ENCODE peak calls at places on chromosomes 12 and 14, in nine cellular contexts. One of them, this sample, is unnamed.

GRCh38 chr12:46071769-46072624 is 81.6 kb upstream of the SCAF11 start:
- DNase-seq in stimulated activated CD8-positive, alpha-beta memory T cell treated with anti-CD3 and anti-CD28 coated beads, Interleukin-2, amount 100 ng/mL, for 48 hours: peak
- DNase-seq in upper lobe of right lung: peak
- DNase-seq in endothelial cell: peak
- DNase-seq in caudate nucleus: peak
- DNase-seq in glomerular endothelial cell: peak
- DNase-seq in left lobe of liver: peak
- DNase-seq in activated CD8-positive, alpha-beta memory T cell treated with anti-CD3 and anti-CD28 coated beads, Interleukin-2, amount 50 U/mL, for 4 hours: peak
- DNase-seq in EL: peak
- DNase-seq in this sample: peak

GRCh38 chr12:42846782-42847181 is 257.2 kb upstream of the PRICKLE1 start:
- DNase-seq in stimulated activated CD8-positive, alpha-beta memory T cell treated with anti-CD3 and anti-CD28 coated beads, Interleukin-2, amount 100 ng/mL, for 48 hours: no peak
- DNase-seq in EL: no peak
- DNase-seq in endothelial cell: no peak
- DNase-seq in activated CD8-positive, alpha-beta memory T cell treated with anti-CD3 and anti-CD28 coated beads, Interleukin-2, amount 50 U/mL, for 4 hours: no peak
- DNase-seq in caudate nucleus: no peak
- DNase-seq in upper lobe of right lung: no peak
- DNase-seq in left lobe of liver: no peak
- DNase-seq in glomerular endothelial cell: no peak
- DNase-seq in this sample: no peak

GRCh38 chr12:51077930-51078329 is 5.5 kb downstream of the CSRNP2 start:
- DNase-seq in endothelial cell: no peak
- DNase-seq in EL: no peak
- DNase-seq in stimulated activated CD8-positive, alpha-beta memory T cell treated with anti-CD3 and anti-CD28 coated beads, Interleukin-2, amount 100 ng/mL, for 48 hours: no peak
- DNase-seq in upper lobe of right lung: no peak
- DNase-seq in caudate nucleus: peak
- DNase-seq in activated CD8-positive, alpha-beta memory T cell treated with anti-CD3 and anti-CD28 coated beads, Interleukin-2, amount 50 U/mL, for 4 hours: no peak
- DNase-seq in left lobe of liver: no peak
- DNase-seq in glomerular endothelial cell: no peak
- DNase-seq in this sample: peak

GRCh38 chr12:117350140-117350539 is 11.3 kb downstream of the NOS1 start:
- DNase-seq in EL: no peak
- DNase-seq in glomerular endothelial cell: no peak
- DNase-seq in upper lobe of right lung: no peak
- DNase-seq in endothelial cell: no peak
- DNase-seq in stimulated activated CD8-positive, alpha-beta memory T cell treated with anti-CD3 and anti-CD28 coated beads, Interleukin-2, amount 100 ng/mL, for 48 hours: no peak
- DNase-seq in caudate nucleus: no peak
- DNase-seq in left lobe of liver: no peak
- DNase-seq in activated CD8-positive, alpha-beta memory T cell treated with anti-CD3 and anti-CD28 coated beads, Interleukin-2, amount 50 U/mL, for 4 hours: no peak
- DNase-seq in this sample: no peak

GRCh38 chr12:6295187-6295811 is 15.2 kb upstream of the PLEKHG6 start:
- DNase-seq in stimulated activated CD8-positive, alpha-beta memory T cell treated with anti-CD3 and anti-CD28 coated beads, Interleukin-2, amount 100 ng/mL, for 48 hours: no peak
- DNase-seq in caudate nucleus: no peak
- DNase-seq in left lobe of liver: no peak
- DNase-seq in upper lobe of right lung: no peak
- DNase-seq in activated CD8-positive, alpha-beta memory T cell treated with anti-CD3 and anti-CD28 coated beads, Interleukin-2, amount 50 U/mL, for 4 hours: no peak
- DNase-seq in endothelial cell: peak
- DNase-seq in glomerular endothelial cell: peak
- DNase-seq in EL: peak
- DNase-seq in this sample: no peak

GRCh38 chr12:46839964-46840363 is 14.2 kb upstream of the SLC38A4 start:
- DNase-seq in activated CD8-positive, alpha-beta memory T cell treated with anti-CD3 and anti-CD28 coated beads, Interleukin-2, amount 50 U/mL, for 4 hours: no peak
- DNase-seq in left lobe of liver: no peak
- DNase-seq in stimulated activated CD8-positive, alpha-beta memory T cell treated with anti-CD3 and anti-CD28 coated beads, Interleukin-2, amount 100 ng/mL, for 48 hours: no peak
- DNase-seq in upper lobe of right lung: no peak
- DNase-seq in endothelial cell: no peak
- DNase-seq in caudate nucleus: no peak
- DNase-seq in EL: peak
- DNase-seq in glomerular endothelial cell: no peak
- DNase-seq in this sample: no peak

GRCh38 chr12:87518508-87518907 is 510.7 kb downstream of the C12orf50 start:
- DNase-seq in endothelial cell: no peak
- DNase-seq in activated CD8-positive, alpha-beta memory T cell treated with anti-CD3 and anti-CD28 coated beads, Interleukin-2, amount 50 U/mL, for 4 hours: no peak
- DNase-seq in caudate nucleus: no peak
- DNase-seq in stimulated activated CD8-positive, alpha-beta memory T cell treated with anti-CD3 and anti-CD28 coated beads, Interleukin-2, amount 100 ng/mL, for 48 hours: no peak
- DNase-seq in upper lobe of right lung: no peak
- DNase-seq in EL: no peak
- DNase-seq in glomerular endothelial cell: no peak
- DNase-seq in left lobe of liver: no peak
- DNase-seq in this sample: no peak

GRCh38 chr12:6956332-6956727 is 5.2 kb downstream of the PTPN6 start:
- DNase-seq in stimulated activated CD8-positive, alpha-beta memory T cell treated with anti-CD3 and anti-CD28 coated beads, Interleukin-2, amount 100 ng/mL, for 48 hours: no peak
- DNase-seq in activated CD8-positive, alpha-beta memory T cell treated with anti-CD3 and anti-CD28 coated beads, Interleukin-2, amount 50 U/mL, for 4 hours: peak
- DNase-seq in endothelial cell: no peak
- DNase-seq in left lobe of liver: no peak
- DNase-seq in glomerular endothelial cell: no peak
- DNase-seq in EL: no peak
- DNase-seq in upper lobe of right lung: peak
- DNase-seq in caudate nucleus: no peak
- DNase-seq in this sample: no peak

GRCh38 chr14:23163830-23164229 is 19.6 kb downstream of the SLC7A8 start:
- DNase-seq in EL: no peak
- DNase-seq in caudate nucleus: no peak
- DNase-seq in stimulated activated CD8-positive, alpha-beta memory T cell treated with anti-CD3 and anti-CD28 coated beads, Interleukin-2, amount 100 ng/mL, for 48 hours: no peak
- DNase-seq in glomerular endothelial cell: no peak
- DNase-seq in endothelial cell: no peak
- DNase-seq in activated CD8-positive, alpha-beta memory T cell treated with anti-CD3 and anti-CD28 coated beads, Interleukin-2, amount 50 U/mL, for 4 hours: no peak
- DNase-seq in left lobe of liver: no peak
- DNase-seq in upper lobe of right lung: no peak
- DNase-seq in this sample: no peak

GRCh38 chr14:102759416-102759815 is 17.8 kb upstream of the TRAF3 start:
- DNase-seq in glomerular endothelial cell: no peak
- DNase-seq in activated CD8-positive, alpha-beta memory T cell treated with anti-CD3 and anti-CD28 coated beads, Interleukin-2, amount 50 U/mL, for 4 hours: no peak
- DNase-seq in upper lobe of right lung: no peak
- DNase-seq in caudate nucleus: no peak
- DNase-seq in stimulated activated CD8-positive, alpha-beta memory T cell treated with anti-CD3 and anti-CD28 coated beads, Interleukin-2, amount 100 ng/mL, for 48 hours: no peak
- DNase-seq in left lobe of liver: no peak
- DNase-seq in EL: no peak
- DNase-seq in endothelial cell: peak
- DNase-seq in this sample: no peak

GRCh38 chr12:67593041-67593870 is 55.3 kb upstream of the DYRK2 start:
- DNase-seq in caudate nucleus: no peak
- DNase-seq in activated CD8-positive, alpha-beta memory T cell treated with anti-CD3 and anti-CD28 coated beads, Interleukin-2, amount 50 U/mL, for 4 hours: no peak
- DNase-seq in stimulated activated CD8-positive, alpha-beta memory T cell treated with anti-CD3 and anti-CD28 coated beads, Interleukin-2, amount 100 ng/mL, for 48 hours: no peak
- DNase-seq in glomerular endothelial cell: no peak
- DNase-seq in upper lobe of right lung: no peak
- DNase-seq in EL: peak
- DNase-seq in endothelial cell: no peak
- DNase-seq in left lobe of liver: no peak
- DNase-seq in this sample: no peak

GRCh38 chr14:36935976-36936678 is 236.3 kb downstream of the SLC25A21 start:
- DNase-seq in EL: peak
- DNase-seq in glomerular endothelial cell: no peak
- DNase-seq in endothelial cell: no peak
- DNase-seq in activated CD8-positive, alpha-beta memory T cell treated with anti-CD3 and anti-CD28 coated beads, Interleukin-2, amount 50 U/mL, for 4 hours: no peak
- DNase-seq in upper lobe of right lung: no peak
- DNase-seq in stimulated activated CD8-positive, alpha-beta memory T cell treated with anti-CD3 and anti-CD28 coated beads, Interleukin-2, amount 100 ng/mL, for 48 hours: no peak
- DNase-seq in left lobe of liver: no peak
- DNase-seq in caudate nucleus: no peak
- DNase-seq in this sample: no peak

GRCh38 chr14:91890291-91890749 is 23.0 kb upstream of the TC2N start:
- DNase-seq in glomerular endothelial cell: no peak
- DNase-seq in upper lobe of right lung: no peak
- DNase-seq in activated CD8-positive, alpha-beta memory T cell treated with anti-CD3 and anti-CD28 coated beads, Interleukin-2, amount 50 U/mL, for 4 hours: no peak
- DNase-seq in endothelial cell: no peak
- DNase-seq in stimulated activated CD8-positive, alpha-beta memory T cell treated with anti-CD3 and anti-CD28 coated beads, Interleukin-2, amount 100 ng/mL, for 48 hours: no peak
- DNase-seq in caudate nucleus: peak
- DNase-seq in left lobe of liver: no peak
- DNase-seq in EL: no peak
- DNase-seq in this sample: peak

GRCh38 chr12:26113853-26114719 is 10.8 kb downstream of the BHLHE41 start:
- DNase-seq in left lobe of liver: peak
- DNase-seq in glomerular endothelial cell: peak
- DNase-seq in upper lobe of right lung: peak
- DNase-seq in endothelial cell: peak
- DNase-seq in caudate nucleus: peak
- DNase-seq in activated CD8-positive, alpha-beta memory T cell treated with anti-CD3 and anti-CD28 coated beads, Interleukin-2, amount 50 U/mL, for 4 hours: peak
- DNase-seq in stimulated activated CD8-positive, alpha-beta memory T cell treated with anti-CD3 and anti-CD28 coated beads, Interleukin-2, amount 100 ng/mL, for 48 hours: peak
- DNase-seq in EL: peak
- DNase-seq in this sample: peak

GRCh38 chr12:131990066-131990979 is 40.6 kb downstream of the EP400 start:
- DNase-seq in upper lobe of right lung: no peak
- DNase-seq in endothelial cell: no peak
- DNase-seq in EL: no peak
- DNase-seq in left lobe of liver: no peak
- DNase-seq in caudate nucleus: no peak
- DNase-seq in stimulated activated CD8-positive, alpha-beta memory T cell treated with anti-CD3 and anti-CD28 coated beads, Interleukin-2, amount 100 ng/mL, for 48 hours: no peak
- DNase-seq in glomerular endothelial cell: no peak
- DNase-seq in activated CD8-positive, alpha-beta memory T cell treated with anti-CD3 and anti-CD28 coated beads, Interleukin-2, amount 50 U/mL, for 4 hours: no peak
- DNase-seq in this sample: no peak

GRCh38 chr12:75715323-75715644 is 203.9 kb upstream of the KRR1 start:
- DNase-seq in activated CD8-positive, alpha-beta memory T cell treated with anti-CD3 and anti-CD28 coated beads, Interleukin-2, amount 50 U/mL, for 4 hours: no peak
- DNase-seq in EL: no peak
- DNase-seq in glomerular endothelial cell: no peak
- DNase-seq in endothelial cell: no peak
- DNase-seq in left lobe of liver: no peak
- DNase-seq in upper lobe of right lung: no peak
- DNase-seq in caudate nucleus: no peak
- DNase-seq in stimulated activated CD8-positive, alpha-beta memory T cell treated with anti-CD3 and anti-CD28 coated beads, Interleukin-2, amount 100 ng/mL, for 48 hours: no peak
- DNase-seq in this sample: no peak

GRCh38 chr14:86055512-86055911 is 525.6 kb downstream of the FLRT2 start:
- DNase-seq in activated CD8-positive, alpha-beta memory T cell treated with anti-CD3 and anti-CD28 coated beads, Interleukin-2, amount 50 U/mL, for 4 hours: no peak
- DNase-seq in stimulated activated CD8-positive, alpha-beta memory T cell treated with anti-CD3 and anti-CD28 coated beads, Interleukin-2, amount 100 ng/mL, for 48 hours: no peak
- DNase-seq in EL: peak
- DNase-seq in caudate nucleus: no peak
- DNase-seq in endothelial cell: no peak
- DNase-seq in left lobe of liver: no peak
- DNase-seq in glomerular endothelial cell: no peak
- DNase-seq in upper lobe of right lung: no peak
- DNase-seq in this sample: no peak

GRCh38 chr14:40216976-40217375 is 784.7 kb upstream of the FBXO33 start:
- DNase-seq in EL: no peak
- DNase-seq in stimulated activated CD8-positive, alpha-beta memory T cell treated with anti-CD3 and anti-CD28 coated beads, Interleukin-2, amount 100 ng/mL, for 48 hours: no peak
- DNase-seq in activated CD8-positive, alpha-beta memory T cell treated with anti-CD3 and anti-CD28 coated beads, Interleukin-2, amount 50 U/mL, for 4 hours: no peak
- DNase-seq in glomerular endothelial cell: no peak
- DNase-seq in left lobe of liver: no peak
- DNase-seq in upper lobe of right lung: no peak
- DNase-seq in endothelial cell: no peak
- DNase-seq in caudate nucleus: no peak
- DNase-seq in this sample: no peak

GRCh38 chr12:63752283-63752682 is 27.4 kb upstream of the RXYLT1 start:
- DNase-seq in left lobe of liver: no peak
- DNase-seq in caudate nucleus: no peak
- DNase-seq in activated CD8-positive, alpha-beta memory T cell treated with anti-CD3 and anti-CD28 coated beads, Interleukin-2, amount 50 U/mL, for 4 hours: no peak
- DNase-seq in stimulated activated CD8-positive, alpha-beta memory T cell treated with anti-CD3 and anti-CD28 coated beads, Interleukin-2, amount 100 ng/mL, for 48 hours: no peak
- DNase-seq in endothelial cell: peak
- DNase-seq in EL: no peak
- DNase-seq in glomerular endothelial cell: no peak
- DNase-seq in upper lobe of right lung: no peak
- DNase-seq in this sample: no peak

GRCh38 chr14:69719501-69719951 is 47.4 kb upstream of the SRSF5 start:
- DNase-seq in EL: peak
- DNase-seq in left lobe of liver: no peak
- DNase-seq in activated CD8-positive, alpha-beta memory T cell treated with anti-CD3 and anti-CD28 coated beads, Interleukin-2, amount 50 U/mL, for 4 hours: no peak
- DNase-seq in stimulated activated CD8-positive, alpha-beta memory T cell treated with anti-CD3 and anti-CD28 coated beads, Interleukin-2, amount 100 ng/mL, for 48 hours: no peak
- DNase-seq in upper lobe of right lung: peak
- DNase-seq in caudate nucleus: no peak
- DNase-seq in glomerular endothelial cell: no peak
- DNase-seq in endothelial cell: peak
- DNase-seq in this sample: no peak

GRCh38 chr12:107109726-107110518 is 16.6 kb upstream of the CRY1 start:
- DNase-seq in stimulated activated CD8-positive, alpha-beta memory T cell treated with anti-CD3 and anti-CD28 coated beads, Interleukin-2, amount 100 ng/mL, for 48 hours: no peak
- DNase-seq in left lobe of liver: no peak
- DNase-seq in glomerular endothelial cell: no peak
- DNase-seq in upper lobe of right lung: no peak
- DNase-seq in endothelial cell: no peak
- DNase-seq in caudate nucleus: no peak
- DNase-seq in activated CD8-positive, alpha-beta memory T cell treated with anti-CD3 and anti-CD28 coated beads, Interleukin-2, amount 50 U/mL, for 4 hours: no peak
- DNase-seq in EL: no peak
- DNase-seq in this sample: no peak

This sample was measured in substantia nigra.